ENCODE peak calls at places on chromosomes 16 and 17, in five cellular contexts. C, W, T, E and I are unnamed samples.

GRCh38 chr17:14793237-14793636 is 471.9 kb downstream of the PMP22 start:
- DNase-seq in C (no peak), E (no peak), W (peak; percentile 29), T (peak; percentile 67), I (no peak)

GRCh38 chr16:47928008-47928407 is 227.8 kb downstream of the ABCC12 start:
- DNase-seq in T (no peak), W (no peak), C (no peak), E (no peak), I (no peak)

GRCh38 chr16:89612415-89612814 is 1.0 kb upstream of the DPEP1 start:
- DNase-seq in W (no peak), T (no peak), C (no peak), E (no peak), I (no peak)

GRCh38 chr17:45131616-45132301 is 556 bp downstream of the PLCD3 start:
- DNase-seq in E (no peak), T (no peak), W (no peak), C (peak; percentile 87), I (peak; percentile 80)

GRCh38 chr16:743794-744500 is 3.1 kb upstream of the CIAO3 start:
- DNase-seq in C (no peak), T (no peak), E (no peak), W (no peak), I (no peak)

GRCh38 chr17:59221159-59221847 is 992 bp downstream of the GDPD1 start:
- DNase-seq in T (no peak), E (no peak), W (peak; percentile 3), C (no peak), I (peak; percentile 63)

GRCh38 chr17:73198201-73198929 is 5.5 kb downstream of the COG1 start:
- DNase-seq in E (no peak), T (no peak), C (no peak), W (no peak), I (no peak)

GRCh38 chr16:720507-720989 is 398 bp upstream of the ANTKMT start:
- DNase-seq in W (peak; percentile 76), E (no peak), C (no peak), T (no peak), I (no peak)

GRCh38 chr16:9094008-9094846 is 2.8 kb downstream of the HAPSTR1 start:
- DNase-seq in T (no peak), C (no peak), W (no peak), E (no peak), I (no peak)

GRCh38 chr16:30458561-30459394 is 13.1 kb upstream of the SEPHS2 start:
- DNase-seq in W (no peak), T (no peak), E (no peak), C (no peak), I (peak; percentile 84)

GRCh38 chr17:50954641-50955121 is 88.5 kb upstream of the TOB1 start:
- DNase-seq in W (no peak), E (no peak), T (no peak), C (peak; percentile 60), I (no peak)

GRCh38 chr17:10139560-10139959 is 58.8 kb downstream of the GAS7 start:
- DNase-seq in W (no peak), T (no peak), C (no peak), E (no peak), I (peak; percentile 6)

GRCh38 chr17:4340914-4341615 is 25.4 kb downstream of the UBE2G1 start:
- DNase-seq in C (no peak), E (no peak), T (no peak), W (no peak), I (no peak)

GRCh38 chr17:43768382-43768781 is 9.8 kb upstream of the SOST start:
- DNase-seq in T (no peak), E (no peak), W (no peak), C (peak; percentile 87), I (peak; percentile 79)

GRCh38 chr17:46057366-46057765 is 58.3 kb downstream of the STH start:
- DNase-seq in W (peak; percentile 43), T (no peak), C (no peak), E (no peak), I (no peak)

GRCh38 chr17:20032636-20033035 is 23.5 kb downstream of the SPECC1 start:
- DNase-seq in W (no peak), T (no peak), E (no peak), C (no peak), I (no peak)

GRCh38 chr16:13244770-13245169 is 343.4 kb downstream of the SHISA9 start:
- DNase-seq in T (no peak), W (no peak), E (no peak), C (no peak), I (no peak)

GRCh38 chr17:56624947-56625346 is 31.4 kb downstream of the NOG start:
- DNase-seq in T (no peak), W (no peak), E (no peak), C (no peak), I (no peak)

GRCh38 chr17:28972437-28972836 is 21.1 kb upstream of the PHF12 start:
- DNase-seq in E (no peak), C (no peak), W (no peak), T (no peak), I (no peak)

GRCh38 chr17:12665263-12666210 is at the start of gene MYOCD:
- DNase-seq in E (no peak), W (peak; percentile 19), C (peak; percentile 84), T (peak; percentile 18), I (peak; percentile 65)

GRCh38 chr16:27446721-27447120 is 44.7 kb downstream of the IL21R start:
- DNase-seq in T (no peak), W (no peak), E (no peak), C (peak; percentile 70), I (no peak)

GRCh38 chr17:17511971-17512858 is 16.0 kb upstream of the RASD1 start:
- DNase-seq in T (peak; percentile 75), E (no peak), C (peak; percentile 80), W (peak; percentile 91), I (no peak)

GRCh38 chr17:7711356-7711755 is 6.2 kb upstream of the DNAH2 start:
- DNase-seq in W (no peak), E (no peak), T (no peak), C (peak; percentile 22), I (no peak)